ENCODE peak calls at places on chromosomes 2 and 18, in six cellular contexts. Y, F, H, P, U and N are unnamed samples. For H3K36me3, the result is how much of the 10 kb centered on the place peaks cover.

GRCh38 chr2:75476778-75477177 is 84.0 kb downstream of the EVA1A start:
- DNase-seq in F (no peak), H (no peak), U (no peak), Y (no peak), P (no peak), N (no peak)

GRCh38 chr2:16664052-16664731 is 1.4 kb downstream of the CYRIA start:
- DNase-seq in Y (peak), H (peak), F (no peak), P (no peak), U (peak), N (peak)

GRCh38 chr2:128489580-128490273 is 171.1 kb upstream of the HS6ST1 start:
- DNase-seq in F (no peak), U (no peak), Y (no peak), P (no peak), H (no peak), N (peak)

GRCh38 chr2:157173740-157174184 is 83.7 kb upstream of the GALNT5 start:
- DNase-seq in F (no peak), H (peak), Y (peak), U (no peak), P (no peak), N (no peak)

GRCh38 chr2:152715854-152716428 is 1.3 kb downstream of the PRPF40A start:
- DNase-seq in H (no peak), F (peak), Y (no peak), P (no peak), U (no peak), N (no peak)

GRCh38 chr18:59123588-59124369 is 15.9 kb upstream of the SEC11C start:
- DNase-seq in Y (no peak), F (no peak), P (no peak), H (no peak), U (no peak), N (no peak)

GRCh38 chr2:164882276-164882675 is 40.7 kb upstream of the COBLL1 start:
- DNase-seq in F (no peak), H (no peak), P (no peak), U (no peak), Y (no peak), N (peak)

GRCh38 chr2:55712477-55713060 is 18.9 kb upstream of the PNPT1 start:
- DNase-seq in F (no peak), U (no peak), H (no peak), Y (no peak), P (no peak), N (no peak)

GRCh38 chr2:7193457-7193856 is 276.2 kb downstream of the RNF144A start:
- DNase-seq in Y (no peak), H (no peak), F (no peak), P (no peak), U (no peak), N (no peak)

GRCh38 chr2:82124629-82125028 is 1820.1 kb upstream of the LRRTM1 start:
- DNase-seq in F (no peak), H (no peak), Y (no peak), P (no peak), U (no peak), N (no peak)

GRCh38 chr2:37125404-37125803 is 31.4 kb downstream of the EIF2AK2 start:
- DNase-seq in P (no peak), Y (no peak), F (no peak), H (no peak), U (no peak), N (no peak)

GRCh38 chr2:217165547-217165946 is 305.7 kb upstream of the TNP1 start:
- DNase-seq in U (no peak), H (no peak), F (no peak), Y (no peak), P (no peak), N (no peak)

GRCh38 chr2:160033732-160034392 is 28.6 kb downstream of the PLA2R1 start:
- DNase-seq in U (no peak), H (no peak), Y (no peak), P (no peak), F (no peak), N (no peak)

GRCh38 chr2:170238776-170239175 is 60.8 kb downstream of the MYO3B start:
- DNase-seq in H (no peak), P (no peak), U (no peak), Y (no peak), F (peak), N (no peak)

GRCh38 chr2:74387346-74387745 is 7.2 kb upstream of the DCTN1 start:
- DNase-seq in P (no peak), F (no peak), Y (no peak), U (no peak), H (no peak), N (no peak)

DNA sequence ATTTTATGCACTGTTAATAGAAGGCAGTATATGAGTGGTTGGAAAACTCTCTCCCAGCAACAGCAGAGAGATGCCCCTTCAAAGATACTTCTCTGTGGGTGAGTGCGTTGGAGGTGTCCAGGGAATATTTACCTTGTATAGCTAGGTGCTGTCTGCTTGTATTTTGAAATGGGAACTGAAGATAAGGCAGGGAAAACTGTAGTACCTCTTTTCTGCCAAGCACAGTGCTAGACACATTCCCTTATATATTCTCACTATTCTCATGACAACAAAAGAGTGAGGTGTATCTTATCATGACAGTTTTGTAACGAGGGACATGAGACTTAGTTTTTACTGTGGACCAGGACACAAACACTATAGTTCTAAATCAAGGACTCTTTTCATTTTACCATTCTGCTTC is 2.1 kb downstream of the TTC39C start:
- DNase-seq in Y (no peak), F (peak), H (no peak), U (no peak), P (no peak), N (no peak)
- TF ChIP-seq CTCF in Y (peak), F (peak), H (peak), U (peak), P (peak), N (peak)

GRCh38 chr2:42314892-42315468 is 46.0 kb downstream of the COX7A2L start:
- DNase-seq in U (no peak), P (no peak), Y (no peak), F (no peak), H (no peak), N (no peak)
- H3K36me3 ChIP-seq in U (under half), P (under half), Y (under half), F (half or more), H (under half), N (under half)

DNA sequence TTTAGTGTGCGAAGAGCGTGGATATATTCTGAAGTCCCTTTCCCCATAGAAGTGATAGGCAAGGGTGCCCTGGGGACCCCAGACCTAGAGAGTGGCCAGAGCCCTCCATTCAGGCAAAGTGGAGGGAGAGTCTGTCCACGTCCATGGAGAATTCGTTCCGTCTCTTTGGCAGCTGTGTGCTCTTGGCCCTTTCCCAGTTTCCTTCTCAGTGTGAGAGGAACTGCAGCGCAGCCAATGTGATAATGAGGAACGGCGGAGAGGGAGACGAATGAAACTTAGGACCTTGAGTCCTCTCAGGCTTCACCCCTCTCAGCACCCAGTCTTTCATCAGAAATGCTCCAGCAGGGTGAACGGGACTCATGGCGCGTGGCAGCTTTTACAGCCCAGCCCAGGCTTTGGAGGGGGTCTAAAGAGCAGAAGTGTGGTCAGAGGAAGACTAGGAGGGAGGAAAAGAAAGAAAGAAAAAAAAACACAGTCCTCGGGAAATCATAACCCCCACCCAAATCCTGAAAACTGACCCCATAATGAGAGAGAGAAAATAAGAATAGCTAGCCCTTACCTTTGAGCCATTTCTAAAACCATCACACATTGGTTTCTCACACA is 95.0 kb upstream of the RIOK3 start:
- DNase-seq in F (no peak), H (no peak), Y (peak), U (peak), P (peak), N (peak)
- TF ChIP-seq POLR2A in F (no peak), H (no peak), Y (no peak), U (no peak), P (no peak), N (no peak)

GRCh38 chr2:210476194-210477128 is at the start of gene LANCL1:
- DNase-seq in U (peak), P (peak), H (peak), Y (peak), F (peak), N (peak)
- TF ChIP-seq CTCF in U (no peak), P (no peak), H (peak), Y (no peak), F (peak), N (no peak)

GRCh38 chr2:78646965-78647364 is 378.5 kb upstream of the REG3G start:
- DNase-seq in F (no peak), Y (no peak), U (no peak), P (no peak), H (no peak), N (no peak)

GRCh38 chr2:78644849-78645248 is 380.7 kb upstream of the REG3G start:
- DNase-seq in Y (no peak), F (no peak), P (no peak), H (no peak), U (no peak), N (no peak)

GRCh38 chr2:78646533-78646932 is 379.0 kb upstream of the REG3G start:
- DNase-seq in P (no peak), Y (no peak), H (no peak), F (no peak), U (no peak), N (no peak)
- H3K36me3 ChIP-seq in P (under half), Y (under half), H (under half), F (under half), U (under half), N (under half)

DNA sequence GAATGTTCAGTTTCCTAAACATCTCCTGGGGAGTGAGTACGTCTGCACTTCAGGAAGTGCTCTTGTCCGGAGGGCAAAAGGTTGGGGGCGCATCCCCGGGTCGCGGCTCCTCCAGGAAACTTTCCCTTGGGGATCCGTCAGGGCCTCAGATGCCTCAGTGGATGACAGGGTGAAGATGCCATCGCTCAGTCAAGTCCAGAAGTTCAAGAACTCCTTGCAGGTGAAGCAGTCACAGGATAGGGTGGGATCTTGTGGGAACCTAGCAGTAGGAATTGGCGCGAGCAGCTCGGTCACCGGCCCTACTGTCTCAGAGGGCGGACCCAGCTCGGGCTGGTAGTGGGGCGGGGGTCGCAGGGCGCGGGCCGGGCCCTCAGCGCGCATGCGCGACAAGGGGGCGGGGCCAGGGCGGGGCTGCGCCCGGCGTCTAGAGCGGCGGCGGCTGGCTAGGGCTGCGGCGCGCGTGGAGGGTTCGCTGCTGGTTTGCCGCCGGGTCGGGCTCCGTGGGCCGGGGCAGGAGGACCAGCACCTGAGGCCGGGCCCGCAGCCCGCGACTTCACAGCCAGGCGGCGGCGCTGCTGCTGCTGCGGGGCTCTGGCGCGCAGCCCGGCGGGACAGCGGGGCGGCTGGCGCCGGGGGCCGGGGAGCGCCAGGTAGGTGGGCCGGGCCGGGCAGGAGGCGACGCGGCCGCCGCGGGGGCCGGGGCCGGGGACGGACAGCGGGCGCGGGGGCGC is at the start of gene INPP4A:
- DNase-seq in U (peak), P (peak), Y (peak), H (peak), F (peak), N (peak)
- TF ChIP-seq POLR2A in U (peak), P (peak), Y (no peak), H (peak), F (peak), N (peak)